ENCODE peak calls at places on chromosomes 3 and 15, in six cellular contexts. J is fibroblast of mammary gland; U is heart right ventricle; W is tibial artery; D is stimulated activated CD4-positive, alpha-beta T cell treated with anti-CD3 and anti-CD28 coated beads, TNF-alpha, amount 100 ng/mL, for 4 hours; E is SJSA1. F is an unnamed sample.

GRCh38 chr3:56799251-56799882 is 2.4 kb downstream of the ARHGEF3 start:
- DNase-seq in D (no peak), E (no peak), W (no peak), U (no peak), J (peak; percentile 74), F (no peak)

GRCh38 chr3:127212711-127213110 is 19.8 kb downstream of the PRR23E start:
- DNase-seq in J (no peak), E (peak; percentile 8), W (no peak), U (no peak), D (no peak), F (no peak)

GRCh38 chr15:82126346-82126745 is 80.5 kb upstream of the MEX3B start:
- DNase-seq in J (no peak), U (no peak), E (no peak), W (no peak), D (no peak), F (no peak)

GRCh38 chr3:148756306-148756705 is 58.6 kb downstream of the AGTR1 start:
- DNase-seq in E (no peak), J (no peak), D (no peak), U (no peak), W (no peak), F (no peak)

GRCh38 chr3:13827256-13827655 is 52.6 kb downstream of the WNT7A start:
- DNase-seq in D (no peak), J (no peak), U (no peak), W (no peak), E (no peak), F (no peak)

GRCh38 chr3:38157562-38157961 is 7.8 kb upstream of the OXSR1 start:
- DNase-seq in W (no peak), U (no peak), J (no peak), E (no peak), D (no peak), F (no peak)

GRCh38 chr3:34020761-34021635 is 222.6 kb downstream of the PDCD6IP start:
- DNase-seq in U (no peak), E (no peak), J (no peak), W (no peak), D (no peak), F (no peak)

GRCh38 chr3:122952509-122952908 is 75.1 kb downstream of the SEMA5B start:
- DNase-seq in D (no peak), E (no peak), W (no peak), U (peak; percentile 21), J (peak; percentile 11), F (no peak)

GRCh38 chr3:183122257-183122932 is 23.1 kb upstream of the MCCC1 start:
- DNase-seq in W (no peak), D (no peak), E (no peak), J (peak; percentile 71), U (no peak), F (peak; percentile 33)

GRCh38 chr3:13157986-13158385 is 84.8 kb upstream of the IQSEC1 start:
- DNase-seq in E (no peak), J (no peak), U (no peak), W (peak; percentile 55), D (no peak), F (no peak)

GRCh38 chr3:99319450-99319849 is 318.9 kb upstream of the COL8A1 start:
- DNase-seq in W (no peak), E (no peak), J (no peak), U (no peak), D (no peak), F (no peak)

GRCh38 chr3:98339031-98339430 is 14.6 kb upstream of the OR5K4 start:
- DNase-seq in U (no peak), E (no peak), J (no peak), D (no peak), W (no peak), F (no peak)

GRCh38 chr3:33115024-33115768 is 1.4 kb downstream of the CRTAP start:
- DNase-seq in W (peak; percentile 94), D (no peak), E (peak; percentile 75), J (peak; percentile 97), U (peak; percentile 24), F (no peak)

GRCh38 chr3:11717301-11717700 is 73.6 kb upstream of the VGLL4 start:
- DNase-seq in D (no peak), J (no peak), E (no peak), U (no peak), W (no peak), F (no peak)

GRCh38 chr3:39941941-39942340 is 132.5 kb downstream of the MYRIP start:
- DNase-seq in E (no peak), W (no peak), D (no peak), J (no peak), U (no peak), F (no peak)

GRCh38 chr3:15405448-15406050 is 21.8 kb downstream of the METTL6 start:
- DNase-seq in J (peak; percentile 81), E (no peak), W (no peak), U (no peak), D (no peak), F (peak; percentile 49)

GRCh38 chr15:58562135-58562534 is 130.3 kb downstream of the LIPC start:
- DNase-seq in E (no peak), U (no peak), J (no peak), W (no peak), D (no peak), F (no peak)

GRCh38 chr3:102400766-102401165 is 34.0 kb upstream of the ZPLD1 start:
- DNase-seq in U (no peak), W (no peak), E (no peak), J (peak; percentile 53), D (no peak), F (no peak)

GRCh38 chr15:98842973-98843285 is 164.7 kb downstream of the PGPEP1L start:
- DNase-seq in J (no peak), W (no peak), D (no peak), E (no peak), U (no peak), F (no peak)

GRCh38 chr3:194257030-194257657 is 94.0 kb downstream of the CPN2 start:
- DNase-seq in U (no peak), D (no peak), W (no peak), J (no peak), E (no peak), F (no peak)

GRCh38 chr3:124552224-124552623 is 178.0 kb upstream of the UMPS start:
- DNase-seq in J (no peak), W (no peak), U (no peak), D (no peak), E (no peak), F (peak; percentile 64)

GRCh38 chr15:39456113-39456512 is 124.8 kb upstream of the THBS1 start:
- DNase-seq in J (no peak), U (no peak), D (no peak), E (no peak), W (no peak), F (no peak)

GRCh38 chr15:55742927-55743614 is at the start of gene PRTG:
- DNase-seq in U (peak; percentile 77), D (no peak), E (peak; percentile 77), W (peak; percentile 73), J (peak; percentile 76), F (peak; percentile 66)

GRCh38 chr3:14787630-14788029 is 31.1 kb upstream of the FGD5 start:
- DNase-seq in U (no peak), E (no peak), J (no peak), W (peak; percentile 28), D (no peak), F (no peak)

GRCh38 chr15:93046120-93046519 is 42.9 kb downstream of the RGMA start:
- DNase-seq in E (no peak), U (no peak), D (no peak), J (no peak), W (no peak), F (no peak)

F was measured in HuH-7.5.